ENCODE peak calls at places on chromosomes 13 and 19, in eight cellular contexts. W is WERI-Rb-1, H is HCT116, B is astrocyte of the spinal cord, S is left ventricle myocardium inferior, D is tibial nerve, P is mammary epithelial cell, Q is breast epithelium. E is an unnamed sample.

GRCh38 chr13:110126391-110126961 is 180.5 kb downstream of the COL4A1 start:
- DNase-seq in W (no peak), H (no peak), B (peak; percentile 97), S (peak; percentile 76), D (no peak), P (peak; percentile 94), Q (peak; percentile 80), E (no peak)

GRCh38 chr19:42051166-42052115 is 18.6 kb downstream of the GRIK5 start:
- DNase-seq in W (no peak), H (no peak), B (no peak), S (no peak), D (no peak), P (peak; percentile 99), Q (no peak), E (no peak)

GRCh38 chr13:49607761-49608160 is 20.5 kb upstream of the ARL11 start:
- DNase-seq in W (no peak), H (no peak), B (no peak), S (no peak), D (no peak), P (no peak), Q (no peak), E (no peak)

GRCh38 chr13:40236566-40237168 is 429.8 kb downstream of the FOXO1 start:
- DNase-seq in W (no peak), H (no peak), B (no peak), S (peak; percentile 45), D (peak; percentile 81), P (no peak), Q (peak; percentile 86), E (no peak)

GRCh38 chr19:35905178-35905727 is 2.8 kb downstream of the TYROBP start:
- DNase-seq in W (no peak), H (no peak), B (no peak), S (no peak), D (no peak), P (no peak), Q (no peak), E (no peak)

GRCh38 chr19:54168174-54168917 is 4.6 kb downstream of the TMC4 start:
- DNase-seq in W (peak; percentile 93), H (peak; percentile 69), B (peak; percentile 81), S (peak; percentile 93), D (peak; percentile 94), P (peak; percentile 67), Q (peak; percentile 78), E (no peak)

GRCh38 chr13:111179908-111180756 is 65.0 kb downstream of the ARHGEF7 start:
- DNase-seq in W (no peak), H (no peak), B (no peak), S (no peak), D (no peak), P (no peak), Q (no peak), E (no peak)

GRCh38 chr13:91747164-91747563 is 348.7 kb downstream of the GPC5 start:
- DNase-seq in W (no peak), H (no peak), B (no peak), S (no peak), D (no peak), P (no peak), Q (no peak), E (no peak)

GRCh38 chr13:36360863-36361262 is 14.7 kb upstream of the SPART start:
- DNase-seq in W (no peak), H (no peak), B (no peak), S (no peak), D (no peak), P (no peak), Q (no peak), E (no peak)

GRCh38 chr19:9996541-9996940 is 13.8 kb downstream of the COL5A3 start:
- DNase-seq in W (no peak), H (no peak), B (no peak), S (no peak), D (no peak), P (no peak), Q (no peak), E (no peak)

GRCh38 chr19:48501446-48501960 is 10.1 kb downstream of the LMTK3 start:
- DNase-seq in W (peak; percentile 85), H (no peak), B (no peak), S (no peak), D (no peak), P (peak; percentile 93), Q (peak; percentile 92), E (peak; percentile 75)

GRCh38 chr19:38386300-38386967 is 1.4 kb downstream of the GGN start:
- DNase-seq in W (no peak), H (no peak), B (no peak), S (no peak), D (no peak), P (no peak), Q (no peak), E (no peak)

GRCh38 chr19:10878253-10878652 is 6.9 kb downstream of the CARM1 start:
- DNase-seq in W (no peak), H (no peak), B (no peak), S (no peak), D (no peak), P (no peak), Q (no peak), E (no peak)

GRCh38 chr13:77519808-77520207 is 15.7 kb upstream of the SCEL start:
- DNase-seq in W (no peak), H (no peak), B (no peak), S (no peak), D (no peak), P (no peak), Q (no peak), E (no peak)

GRCh38 chr19:40144947-40145748 is 46.1 kb upstream of the MAP3K10 start:
- DNase-seq in W (no peak), H (no peak), B (no peak), S (no peak), D (no peak), P (no peak), Q (no peak), E (no peak)

GRCh38 chr19:40144151-40144550 is 47.1 kb upstream of the MAP3K10 start:
- DNase-seq in W (no peak), H (no peak), B (no peak), S (no peak), D (no peak), P (no peak), Q (no peak), E (no peak)

GRCh38 chr19:40141546-40141945 is 49.7 kb upstream of the MAP3K10 start:
- DNase-seq in W (no peak), H (no peak), B (no peak), S (no peak), D (no peak), P (no peak), Q (no peak), E (no peak)

GRCh38 chr19:40147338-40147692 is 43.9 kb upstream of the MAP3K10 start:
- DNase-seq in W (no peak), H (no peak), B (no peak), S (no peak), D (no peak), P (no peak), Q (no peak), E (no peak)

DNA sequence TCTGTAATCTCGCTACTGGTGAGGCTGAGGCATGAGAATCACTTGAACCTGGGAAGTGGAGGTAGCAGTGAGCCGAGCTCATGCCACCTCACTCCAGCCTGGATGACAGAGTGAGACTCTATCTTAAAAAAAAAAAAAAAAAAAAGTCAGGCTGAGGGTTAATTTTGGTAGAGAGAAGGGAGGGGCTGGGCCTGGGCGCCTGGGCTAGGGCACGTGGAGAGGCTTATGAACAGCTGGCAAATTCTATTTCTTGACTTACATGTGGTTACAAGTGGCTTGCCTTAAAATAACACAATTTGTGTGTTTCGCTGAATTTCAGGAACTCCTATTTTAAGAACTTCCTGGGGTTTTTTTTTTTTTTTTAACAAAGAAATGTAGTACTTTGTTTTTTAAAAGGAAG is 47.6 kb upstream of the MAP3K10 start:
- DNase-seq in W (no peak), H (no peak), B (no peak), S (peak; percentile 28), D (peak; percentile 12), P (no peak), Q (no peak), E (no peak)
- H3K4me3 ChIP-seq in W (no peak overlapping the region), H (no peak overlapping the region), B (no peak overlapping the region), S (no peak overlapping the region), D (no peak overlapping the region), P (no peak overlapping the region), Q (no peak overlapping the region), E (no peak overlapping the region)

GRCh38 chr19:51889934-51890333 is 2.2 kb upstream of the ZNF577 start:
- DNase-seq in W (no peak), H (no peak), B (no peak), S (no peak), D (no peak), P (no peak), Q (no peak), E (no peak)

GRCh38 chr19:51887522-51888498 is at the start of gene ZNF577:
- DNase-seq in W (peak; percentile 95), H (no peak), B (peak; percentile 95), S (peak; percentile 93), D (peak; percentile 82), P (peak; percentile 93), Q (peak; percentile 80), E (no peak)

DNA sequence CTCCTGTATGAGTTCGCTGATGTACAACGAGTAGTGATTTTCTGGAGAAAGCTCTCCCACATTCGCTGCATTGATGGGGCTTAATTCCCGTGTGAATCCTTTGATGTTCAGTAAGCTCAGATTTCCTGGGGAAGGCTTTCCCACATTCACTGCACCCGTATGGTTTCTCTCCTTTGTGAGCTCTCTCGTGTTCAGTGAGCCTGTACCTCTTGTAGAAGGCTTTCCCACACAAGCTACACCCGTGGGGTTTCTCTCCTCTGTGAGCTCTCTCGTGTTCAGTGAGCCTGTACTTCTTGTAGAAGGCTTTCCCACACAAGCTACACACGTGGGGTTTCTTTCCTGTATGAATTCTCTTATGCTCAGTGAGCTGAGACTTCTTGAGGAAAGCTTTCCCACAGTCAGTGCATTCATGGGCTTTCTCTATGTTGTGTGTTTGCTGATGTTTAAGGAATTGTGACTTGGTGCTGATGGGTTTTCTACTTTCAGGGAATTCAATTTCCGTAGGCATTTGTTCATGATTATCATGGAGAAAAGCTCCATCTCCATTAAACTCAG is 3.5 kb upstream of the ZNF577 start:
- DNase-seq in W (no peak), H (no peak), B (no peak), S (no peak), D (no peak), P (no peak), Q (no peak), E (no peak)
- H3K4me3 ChIP-seq in W (no peak overlapping the region), H (no peak overlapping the region), B (no peak overlapping the region), S (no peak overlapping the region), D (no peak overlapping the region), P (no peak overlapping the region), Q (no peak overlapping the region), E (no peak overlapping the region)

GRCh38 chr19:17340302-17340870 is 3.0 kb downstream of the GTPBP3 start:
- DNase-seq in W (no peak), H (no peak), B (no peak), S (no peak), D (no peak), P (no peak), Q (no peak), E (no peak)
- H3K4me3 ChIP-seq in W (no peak overlapping the region), H (no peak overlapping the region), B (no peak overlapping the region), S (no peak overlapping the region), D (no peak overlapping the region), P (no peak overlapping the region), Q (no peak overlapping the region), E (no peak overlapping the region)

DNA sequence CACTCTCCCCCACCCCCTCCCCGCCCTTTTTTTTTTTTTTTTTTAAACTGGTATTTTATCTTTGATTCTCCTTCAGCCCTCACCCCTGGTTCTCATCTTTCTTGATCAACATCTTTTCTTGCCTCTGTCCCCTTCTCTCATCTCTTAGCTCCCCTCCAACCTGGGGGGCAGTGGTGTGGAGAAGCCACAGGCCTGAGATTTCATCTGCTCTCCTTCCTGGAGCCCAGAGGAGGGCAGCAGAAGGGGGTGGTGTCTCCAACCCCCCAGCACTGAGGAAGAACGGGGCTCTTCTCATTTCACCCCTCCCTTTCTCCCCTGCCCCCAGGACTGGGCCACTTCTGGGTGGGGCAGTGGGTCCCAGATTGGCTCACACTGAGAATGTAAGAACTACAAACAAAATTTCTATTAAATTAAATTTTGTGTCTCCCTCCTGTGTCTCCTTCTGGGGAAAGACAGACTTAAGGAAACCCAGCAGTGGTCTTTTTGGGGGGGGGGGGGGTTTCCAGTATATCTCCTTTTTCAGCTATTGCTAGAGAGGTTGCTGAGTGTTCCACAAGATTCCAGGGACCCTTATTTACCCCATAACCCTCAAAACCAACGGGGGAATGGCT is 1.5 kb upstream of the RAD23A start:
- DNase-seq in W (no peak), H (no peak), B (no peak), S (no peak), D (no peak), P (no peak), Q (no peak), E (no peak)
- H3K4me3 ChIP-seq in W (no peak overlapping the region), H (no peak overlapping the region), B (no peak overlapping the region), S (no peak overlapping the region), D (no peak overlapping the region), P (no peak overlapping the region), Q (no peak overlapping the region), E (no peak overlapping the region)